ENCODE peak calls at places on chromosomes 13 and 19, in seven cellular contexts. O is tibial nerve, T is PC-3, E is neural progenitor cell, S is colonic mucosa, H is fibroblast of lung, Q is GM23338. M is an unnamed sample.

GRCh38 chr13:86922936-86923335 is 748.2 kb upstream of the SLITRK5 start:
- DNase-seq in O (no peak), T (no peak), E (no peak), S (no peak), H (no peak), Q (no peak), M (no peak)

GRCh38 chr19:43997631-43998290 is 5.0 kb upstream of the ZNF230 start:
- DNase-seq in O (no peak), T (no peak), E (no peak), S (no peak), H (no peak), Q (peak; percentile 28), M (no peak)

GRCh38 chr13:21225841-21226581 is 49.6 kb downstream of the MRPL57 start:
- DNase-seq in O (no peak), T (no peak), E (no peak), S (no peak), H (no peak), Q (no peak), M (no peak)

GRCh38 chr19:10686661-10687517 is 14.3 kb upstream of the QTRT1 start:
- DNase-seq in O (no peak), T (peak; percentile 21), E (no peak), S (no peak), H (peak; percentile 30), Q (no peak), M (peak; percentile 86)

GRCh38 chr19:55437410-55437809 is 5.7 kb downstream of the SHISA7 start:
- DNase-seq in O (no peak), T (peak; percentile 83), E (peak; percentile 90), S (peak; percentile 47), H (peak; percentile 63), Q (peak; percentile 93), M (no peak)

GRCh38 chr19:13817615-13818371 is 22.6 kb downstream of the ZSWIM4 start:
- DNase-seq in O (no peak), T (no peak), E (peak; percentile 94), S (peak; percentile 92), H (no peak), Q (peak; percentile 99), M (no peak)

GRCh38 chr13:32850311-32851052 is 165.7 kb upstream of the KL start:
- DNase-seq in O (no peak), T (no peak), E (no peak), S (no peak), H (no peak), Q (no peak), M (no peak)

GRCh38 chr13:30978981-30979956 is 46.8 kb downstream of the TEX26 start:
- DNase-seq in O (no peak), T (peak; percentile 42), E (peak; percentile 83), S (peak; percentile 38), H (no peak), Q (peak; percentile 95), M (no peak)

GRCh38 chr19:8663920-8664670 is 33.7 kb downstream of the NFILZ start:
- DNase-seq in O (no peak), T (no peak), E (no peak), S (no peak), H (no peak), Q (peak; percentile 53), M (no peak)

GRCh38 chr19:55075366-55075998 is at the start of gene EPS8L1:
- DNase-seq in O (no peak), T (peak; percentile 85), E (no peak), S (peak; percentile 87), H (no peak), Q (peak; percentile 95), M (no peak)

GRCh38 chr19:17266026-17266425 is 1.2 kb upstream of the BABAM1 start:
- DNase-seq in O (no peak), T (no peak), E (no peak), S (no peak), H (no peak), Q (no peak), M (no peak)

GRCh38 chr13:84940167-84940566 is 859.1 kb downstream of the SLITRK6 start:
- DNase-seq in O (no peak), T (no peak), E (no peak), S (no peak), H (no peak), Q (no peak), M (no peak)

GRCh38 chr19:48556163-48556562 is 4.2 kb downstream of the SULT2B1 start:
- DNase-seq in O (no peak), T (peak; percentile 72), E (peak; percentile 28), S (peak; percentile 65), H (peak; percentile 68), Q (peak; percentile 65), M (no peak)

GRCh38 chr19:56689198-56689597 is 17.6 kb upstream of the ZNF835 start:
- DNase-seq in O (no peak), T (peak; percentile 8), E (no peak), S (no peak), H (no peak), Q (no peak), M (no peak)

GRCh38 chr13:64041296-64041695 is 2625.6 kb upstream of the PCDH20 start:
- DNase-seq in O (no peak), T (no peak), E (no peak), S (no peak), H (peak; percentile 52), Q (no peak), M (no peak)

GRCh38 chr13:77544365-77544764 is 8.9 kb downstream of the SCEL start:
- DNase-seq in O (peak; percentile 25), T (peak; percentile 66), E (no peak), S (peak; percentile 19), H (peak; percentile 63), Q (no peak), M (peak; percentile 18)

GRCh38 chr13:68063181-68063580 is 833.0 kb upstream of the PCDH9 start:
- DNase-seq in O (no peak), T (no peak), E (no peak), S (no peak), H (no peak), Q (no peak), M (no peak)

GRCh38 chr19:35455616-35456201 is 7.7 kb downstream of the FFAR2 start:
- DNase-seq in O (no peak), T (no peak), E (no peak), S (no peak), H (no peak), Q (no peak), M (no peak)

GRCh38 chr13:23440821-23441608 is 7.5 kb upstream of the SACS start:
- DNase-seq in O (no peak), T (peak; percentile 71), E (no peak), S (no peak), H (no peak), Q (no peak), M (peak; percentile 36)

GRCh38 chr19:7482584-7483439 is 6.0 kb downstream of the PEX11G start:
- DNase-seq in O (peak; percentile 19), T (peak; percentile 57), E (peak; percentile 65), S (peak; percentile 74), H (peak; percentile 14), Q (peak; percentile 97), M (no peak)

GRCh38 chr13:41562083-41562482 is 104.7 kb downstream of the RGCC start:
- DNase-seq in O (peak; percentile 59), T (no peak), E (no peak), S (peak; percentile 55), H (peak; percentile 76), Q (no peak), M (peak; percentile 92)

GRCh38 chr13:95552539-95553270 is at the start of gene CLDN10:
- DNase-seq in O (no peak), T (no peak), E (peak; percentile 87), S (peak; percentile 19), H (no peak), Q (peak; percentile 85), M (no peak)

GRCh38 chr13:94556016-94556415 is 39.9 kb downstream of the TGDS start:
- DNase-seq in O (no peak), T (no peak), E (no peak), S (no peak), H (no peak), Q (no peak), M (no peak)

GRCh38 chr13:76148926-76149325 is 512.8 kb downstream of the LMO7 start:
- DNase-seq in O (no peak), T (peak; percentile 59), E (no peak), S (no peak), H (peak; percentile 70), Q (no peak), M (no peak)

GRCh38 chr19:30896551-30896950 is 452.7 kb downstream of the TSHZ3 start:
- DNase-seq in O (no peak), T (no peak), E (no peak), S (no peak), H (no peak), Q (peak; percentile 65), M (no peak)
- H3K27ac ChIP-seq in O (no peak overlapping the region), T (no peak overlapping the region), E (no peak overlapping the region), S (no peak overlapping the region), H (no peak overlapping the region), Q (peak overlapping the region; percentile 53), M (no peak overlapping the region)

GRCh38 chr19:39388657-39389056 is 2.2 kb downstream of the PAF1 start:
- DNase-seq in O (no peak), T (no peak), E (no peak), S (no peak), H (no peak), Q (no peak), M (no peak)
- TF ChIP-seq CTCF in O (no peak), T (no peak), E (no peak), S (no peak), H (no peak), Q (no peak), M (no peak)

DNA sequence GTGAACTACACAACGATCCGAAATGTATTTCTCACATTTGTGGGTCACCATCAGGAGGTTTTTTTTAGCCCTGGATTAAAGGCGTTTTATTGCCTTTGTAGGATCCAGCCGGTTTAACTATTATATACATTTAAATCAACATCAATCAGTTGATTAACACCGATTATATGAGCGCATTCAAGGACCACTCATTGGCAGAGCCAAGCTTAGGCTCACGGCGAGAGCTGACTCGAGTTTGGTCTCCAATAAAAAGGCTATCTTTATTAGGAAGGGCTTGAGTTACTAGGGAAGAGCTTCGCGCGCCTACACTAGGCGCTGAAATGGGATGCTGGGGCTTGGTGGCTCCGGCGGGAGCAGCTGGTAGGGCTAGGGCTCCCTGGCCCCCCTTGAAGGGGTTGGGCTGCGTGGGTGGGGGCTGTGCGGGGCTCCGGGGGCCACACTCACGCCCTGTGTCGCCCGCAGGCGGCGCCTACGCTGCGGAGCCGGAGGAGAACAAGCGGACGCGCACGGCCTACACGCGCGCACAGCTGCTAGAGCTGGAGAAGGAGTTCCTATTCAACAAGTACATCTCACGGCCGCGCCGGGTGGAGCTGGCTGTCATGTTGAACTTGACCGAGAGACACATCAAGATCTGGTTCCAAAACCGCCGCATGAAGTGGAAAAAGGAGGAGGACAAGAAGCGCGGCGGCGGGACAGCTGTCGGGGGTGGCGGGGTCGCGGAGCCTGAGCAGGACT is 4.2 kb downstream of the PDX1 start:
- DNase-seq in O (no peak), T (no peak), E (peak; percentile 62), S (no peak), H (no peak), Q (peak; percentile 58), M (no peak)
- H3K27me3 ChIP-seq in O (no peaks in the 10 kb centered on the region), T (peaks cover 42% of the 10 kb centered on the region), E (peaks cover 100% of the 10 kb centered on the region), S (peaks cover 98% of the 10 kb centered on the region), H (peaks cover 92% of the 10 kb centered on the region), Q (peaks cover 100% of the 10 kb centered on the region), M (peaks cover 98% of the 10 kb centered on the region)

GRCh38 chr19:45782162-45782623 is at the start of gene DMPK:
- DNase-seq in O (no peak), T (no peak), E (no peak), S (no peak), H (no peak), Q (no peak), M (no peak)
- H3K27ac ChIP-seq in O (peak within 1 kb of the TSS; percentile 84), T (peak within 1 kb of the TSS; percentile 66), E (no peak within 1 kb of the TSS), S (peak within 1 kb of the TSS; percentile 52), H (peak within 1 kb of the TSS; percentile 90), Q (no peak within 1 kb of the TSS), M (peak within 1 kb of the TSS; percentile 1)